ENCODE peak calls at places on chromosomes 16 and 17, in five cellular contexts. Q is colonic mucosa, T is OCI-LY7, F is fibroblast of lung, U is heart right ventricle. B is an unnamed sample.

GRCh38 chr16:68707341-68708152 is 29.5 kb upstream of the CDH1 start:
- DNase-seq in Q (peak; percentile 79), T (no peak), F (peak; percentile 77), U (no peak), B (peak; percentile 17)

GRCh38 chr16:2142942-2143868 is 5.2 kb upstream of the RAB26 start:
- DNase-seq in Q (no peak), T (no peak), F (no peak), U (no peak), B (peak; percentile 16)

GRCh38 chr16:72291531-72291981 is 119.6 kb upstream of the PMFBP1 start:
- DNase-seq in Q (no peak), T (no peak), F (peak; percentile 96), U (no peak), B (peak; percentile 11)

GRCh38 chr17:27494192-27495091 is 38.2 kb downstream of the KSR1 start:
- DNase-seq in Q (peak; percentile 93), T (no peak), F (peak; percentile 57), U (peak; percentile 23), B (no peak)

GRCh38 chr17:46212634-46213435 is 19.6 kb upstream of the KANSL1 start:
- DNase-seq in Q (peak; percentile 85), T (peak; percentile 78), F (peak; percentile 78), U (peak; percentile 83), B (peak; percentile 57)

GRCh38 chr17:7856081-7856791 is 1.1 kb downstream of the NAA38 start:
- DNase-seq in Q (peak; percentile 82), T (peak; percentile 56), F (peak; percentile 30), U (peak; percentile 88), B (no peak)

GRCh38 chr17:29090746-29091395 is 47.9 kb downstream of the PIPOX start:
- DNase-seq in Q (no peak), T (no peak), F (no peak), U (no peak), B (peak; percentile 45)

GRCh38 chr16:57528499-57529323 is 7.7 kb downstream of the CCDC102A start:
- DNase-seq in Q (peak; percentile 85), T (no peak), F (no peak), U (no peak), B (peak; percentile 45)

GRCh38 chr16:56637814-56638750 is at the start of gene MT1A:
- DNase-seq in Q (peak; percentile 90), T (no peak), F (peak; percentile 54), U (peak; percentile 78), B (no peak)

GRCh38 chr16:51569204-51569911 is 418.3 kb upstream of the SALL1 start:
- DNase-seq in Q (no peak), T (peak; percentile 1), F (peak; percentile 48), U (no peak), B (no peak)

GRCh38 chr17:51707216-51707615 is 446.9 kb downstream of the UTP18 start:
- DNase-seq in Q (no peak), T (no peak), F (no peak), U (no peak), B (no peak)

DNA sequence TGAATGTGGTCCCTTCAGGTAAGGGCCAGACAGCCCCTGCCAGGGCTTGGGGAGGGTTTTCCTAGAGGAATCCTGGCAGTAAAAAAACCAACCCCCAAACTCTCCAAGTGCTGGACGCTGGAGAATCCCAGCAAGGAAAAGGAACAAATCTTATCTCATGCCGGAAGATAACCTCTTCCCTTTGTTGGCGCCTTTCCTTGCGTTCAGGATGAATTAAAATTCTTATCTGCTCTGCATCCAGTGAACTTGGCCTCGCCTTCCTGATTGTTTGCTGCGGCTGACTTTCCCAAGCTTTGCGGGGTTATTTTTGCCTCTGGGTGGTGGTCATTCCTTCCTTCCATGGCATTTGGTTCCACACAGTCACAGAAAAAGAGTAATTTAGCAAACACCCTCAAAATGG is 77.6 kb downstream of the MRC2 start:
- DNase-seq in Q (peak; percentile 37), T (no peak), F (peak; percentile 47), U (peak; percentile 52), B (no peak)
- H3K4me3 ChIP-seq in Q (no peak overlapping the region), T (no peak overlapping the region), F (no peak overlapping the region), U (peak overlapping the region; percentile 4), B (peak overlapping the region; percentile 72)

GRCh38 chr17:33972756-33973155 is 282.3 kb upstream of the CCL2 start:
- DNase-seq in Q (no peak), T (no peak), F (no peak), U (no peak), B (no peak)
- H3K4me1 ChIP-seq in Q (no peaks in the 10 kb centered on the region), T (peaks cover 13% of the 10 kb centered on the region), F (no peaks in the 10 kb centered on the region), U (no peaks in the 10 kb centered on the region), B (peaks cover 4% of the 10 kb centered on the region)

DNA sequence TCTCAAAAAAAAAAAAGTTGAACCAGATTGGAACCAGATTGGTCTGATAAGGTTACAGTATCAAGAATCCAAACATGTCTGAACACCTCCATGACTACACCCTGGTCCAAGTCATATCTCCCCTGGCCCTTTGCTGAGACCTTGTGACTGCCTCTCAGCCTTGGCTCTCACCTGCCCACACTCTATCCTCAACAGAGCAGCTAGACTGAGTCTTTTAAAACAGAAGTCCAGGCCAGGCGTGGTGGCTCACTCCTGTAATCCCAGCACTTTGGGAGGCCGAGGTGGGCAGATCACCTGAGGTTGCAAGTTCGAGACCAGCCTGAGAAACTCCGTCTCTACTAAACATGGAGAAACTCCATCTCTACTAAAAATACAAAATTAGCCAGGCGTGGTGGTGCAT is 91.7 kb downstream of the AIPL1 start:
- DNase-seq in Q (no peak), T (no peak), F (no peak), U (no peak), B (no peak)
- H3K4me3 ChIP-seq in Q (no peak overlapping the region), T (no peak overlapping the region), F (no peak overlapping the region), U (no peak overlapping the region), B (no peak overlapping the region)

DNA sequence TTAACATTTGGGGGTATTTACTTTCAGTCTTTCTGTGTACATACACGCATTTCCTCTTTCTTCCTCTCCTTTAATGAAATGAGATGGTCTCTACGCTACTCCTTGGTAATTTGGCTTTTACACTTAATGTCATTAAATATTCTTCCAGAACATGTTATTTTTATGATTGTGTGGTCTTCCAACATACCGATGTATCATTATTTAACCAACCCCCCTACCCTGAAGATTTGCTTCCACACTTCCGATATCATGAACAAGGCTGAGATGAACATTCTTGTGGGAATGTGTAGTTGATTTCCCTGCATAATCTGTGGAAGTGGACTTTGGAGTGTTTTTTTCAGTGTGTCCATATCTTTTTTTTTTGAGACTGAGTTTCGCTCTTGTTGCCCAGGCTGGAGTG is 2.3 kb upstream of the PGS1 start:
- DNase-seq in Q (no peak), T (no peak), F (peak; percentile 79), U (no peak), B (no peak)
- H3K4me1 ChIP-seq in Q (peaks cover 12% of the 10 kb centered on the region), T (peaks cover 24% of the 10 kb centered on the region), F (peaks cover 37% of the 10 kb centered on the region), U (peaks cover 45% of the 10 kb centered on the region), B (no peaks in the 10 kb centered on the region)

DNA sequence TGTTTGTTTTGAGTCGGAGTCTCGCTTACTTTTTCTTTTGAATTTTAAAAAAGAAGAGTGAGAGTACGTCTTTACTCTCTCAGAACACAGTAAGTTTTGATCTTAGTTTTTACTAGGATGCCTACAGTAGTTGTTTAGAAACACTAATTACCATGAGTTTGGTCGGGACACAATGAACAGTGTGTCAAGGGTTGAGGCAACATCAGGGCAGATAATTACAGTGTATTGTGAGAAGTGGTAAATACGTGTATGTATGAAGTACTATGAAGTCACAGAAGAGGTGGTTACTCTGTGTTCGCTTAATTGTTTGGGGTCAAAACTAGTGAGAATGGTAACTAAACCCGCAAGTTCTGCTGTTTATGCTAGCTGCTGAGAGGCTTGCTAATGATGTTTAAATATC is 18.2 kb downstream of the PAFAH1B1 start:
- DNase-seq in Q (no peak), T (no peak), F (no peak), U (no peak), B (no peak)
- H3K4me3 ChIP-seq in Q (no peak overlapping the region), T (no peak overlapping the region), F (no peak overlapping the region), U (no peak overlapping the region), B (no peak overlapping the region)

DNA sequence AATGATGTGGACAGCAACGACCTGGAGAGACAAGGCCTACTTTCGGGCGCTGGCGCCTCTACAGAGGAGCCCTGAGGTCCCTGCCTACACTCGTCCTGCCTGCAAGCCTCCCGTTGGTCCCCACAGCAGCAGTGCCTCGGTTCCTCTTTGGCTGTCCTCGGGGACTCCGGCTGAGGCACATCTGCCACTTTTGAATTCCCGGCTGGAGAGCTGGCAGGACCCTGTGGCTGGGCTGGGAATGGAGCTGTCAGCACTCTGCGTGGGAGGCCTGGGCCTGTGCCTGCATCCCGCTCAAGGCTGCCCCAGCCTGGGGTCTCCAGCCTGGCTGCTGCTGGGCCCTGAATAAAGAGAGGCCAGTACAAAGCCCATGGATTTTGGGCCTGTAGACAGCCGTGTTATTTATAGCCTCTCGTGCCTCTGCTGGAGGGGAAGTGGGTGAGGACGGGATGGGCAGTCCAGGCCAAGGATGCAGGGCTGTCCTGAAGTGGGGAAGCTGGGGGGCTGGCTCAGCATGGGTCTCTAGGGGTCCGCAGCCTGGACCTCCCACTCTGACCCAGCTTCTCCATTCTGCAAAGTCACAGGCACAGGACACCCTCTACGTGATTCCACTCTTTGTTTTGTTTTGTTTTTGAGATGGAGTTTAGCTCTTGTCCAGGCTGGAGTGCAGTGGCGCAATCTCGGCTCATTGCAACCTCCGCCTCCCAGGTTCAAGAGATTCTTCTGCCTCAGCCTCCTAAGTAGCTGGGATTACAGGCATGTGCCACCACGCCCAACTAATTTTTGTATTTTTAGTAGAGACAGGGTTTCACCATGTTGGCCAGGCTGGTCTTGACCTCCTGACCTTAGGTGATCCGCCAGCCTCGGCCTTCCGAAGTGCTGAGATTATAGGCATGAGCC is 10.6 kb upstream of the SPNS2 start:
- DNase-seq in Q (no peak), T (no peak), F (no peak), U (no peak), B (no peak)
- H3K4me1 ChIP-seq in Q (no peaks in the 10 kb centered on the region), T (peaks cover 17% of the 10 kb centered on the region), F (no peaks in the 10 kb centered on the region), U (peaks cover 26% of the 10 kb centered on the region), B (no peaks in the 10 kb centered on the region)

GRCh38 chr16:80147021-80147680 is 393.6 kb upstream of the DYNLRB2 start:
- DNase-seq in Q (peak; percentile 27), T (no peak), F (peak; percentile 33), U (no peak), B (no peak)

GRCh38 chr16:80148826-80149225 is 392.0 kb upstream of the DYNLRB2 start:
- DNase-seq in Q (no peak), T (no peak), F (no peak), U (no peak), B (no peak)

GRCh38 chr16:80150978-80151705 is 389.7 kb upstream of the DYNLRB2 start:
- DNase-seq in Q (no peak), T (no peak), F (peak; percentile 81), U (no peak), B (no peak)

GRCh38 chr16:80151706-80152073 is 389.1 kb upstream of the DYNLRB2 start:
- DNase-seq in Q (peak; percentile 21), T (no peak), F (no peak), U (no peak), B (no peak)
- H3K4me3 ChIP-seq in Q (no peak overlapping the region), T (no peak overlapping the region), F (no peak overlapping the region), U (no peak overlapping the region), B (no peak overlapping the region)

DNA sequence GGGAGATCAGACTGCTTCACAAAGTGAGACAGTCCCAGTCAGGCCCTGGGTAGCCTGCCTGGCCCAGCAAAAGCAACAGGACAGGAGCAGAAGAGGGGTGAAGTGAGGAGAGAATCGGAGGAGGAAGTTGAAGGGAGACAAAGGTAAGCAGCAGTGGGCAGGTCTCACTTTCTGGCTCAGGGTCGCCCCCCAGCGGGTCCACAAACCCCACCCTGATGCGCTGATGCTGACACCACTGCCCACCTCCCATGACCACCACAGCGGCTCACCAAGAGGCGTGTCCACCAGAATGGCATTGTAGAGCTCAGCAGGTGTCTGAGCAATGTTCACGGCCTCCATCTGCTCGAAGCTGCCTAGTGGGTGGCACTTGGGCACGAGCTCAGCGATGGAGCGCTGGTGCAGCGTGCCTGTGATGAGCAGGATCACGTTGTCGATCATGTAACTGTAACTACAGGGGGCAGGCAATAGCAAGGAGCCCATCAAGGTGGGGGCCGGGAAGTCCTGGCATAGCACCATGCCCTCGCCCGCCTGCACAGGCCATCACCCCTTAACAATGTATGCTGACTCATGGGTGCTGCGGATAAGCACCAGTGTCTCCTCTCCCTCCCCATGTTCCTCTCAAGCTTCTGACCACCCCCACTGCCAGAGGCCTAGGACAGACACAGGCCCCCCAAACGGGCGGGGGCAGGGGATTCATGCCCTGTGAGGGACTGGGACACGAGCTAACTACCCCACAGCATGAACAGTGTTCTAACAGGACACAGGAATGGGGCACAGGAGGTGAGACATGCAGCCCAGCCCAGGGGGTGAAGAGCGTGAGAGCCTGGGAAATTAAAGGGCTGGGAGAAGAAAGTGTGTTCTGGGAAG is 13.6 kb downstream of the HSD11B2 start:
- DNase-seq in Q (no peak), T (no peak), F (peak; percentile 39), U (no peak), B (no peak)
- H3K4me1 ChIP-seq in Q (peaks cover 59% of the 10 kb centered on the region), T (no peaks in the 10 kb centered on the region), F (peaks cover 27% of the 10 kb centered on the region), U (peaks cover 90% of the 10 kb centered on the region), B (peaks cover 17% of the 10 kb centered on the region)